ENCODE peak calls at places on chromosome 2, in ten cellular contexts. W, S, G, Y, O, J, F, D, Q and K are unnamed samples. For H3K4me1, the result is how much of the 10 kb centered on the place peaks cover.

GRCh38 chr2:209872675-209873074 is 101.0 kb downstream of the UNC80 start:
- DNase-seq in W (peak), S (no peak), G (no peak), Y (no peak), O (no peak), J (no peak), F (no peak), D (peak), Q (no peak), K (no peak)

GRCh38 chr2:116366212-116366611 is 1448.3 kb upstream of the DDX18 start:
- DNase-seq in W (no peak), S (no peak), G (no peak), Y (no peak), O (no peak), J (no peak), F (no peak), D (no peak), Q (no peak), K (no peak)

GRCh38 chr2:170157025-170157684 is 20.8 kb upstream of the MYO3B start:
- DNase-seq in W (peak), S (no peak), G (no peak), Y (no peak), O (no peak), J (no peak), F (no peak), D (no peak), Q (no peak), K (no peak)

GRCh38 chr2:56615750-56616149 is 432.0 kb downstream of the CCDC85A start:
- DNase-seq in W (no peak), S (no peak), G (no peak), Y (no peak), O (no peak), J (no peak), F (no peak), D (no peak), Q (no peak), K (no peak)

GRCh38 chr2:201797175-201797840 is 9.0 kb upstream of the CDK15 start:
- DNase-seq in W (peak), S (no peak), G (no peak), Y (no peak), O (no peak), J (no peak), F (no peak), D (no peak), Q (no peak), K (no peak)

GRCh38 chr2:27251786-27252185 is 11.1 kb downstream of the SLC30A3 start:
- DNase-seq in W (no peak), S (no peak), G (no peak), Y (no peak), O (no peak), J (no peak), F (no peak), D (no peak), Q (no peak), K (no peak)

GRCh38 chr2:27705851-27706622 is 42.3 kb downstream of the SLC4A1AP start:
- DNase-seq in W (peak), S (peak), G (peak), Y (peak), O (no peak), J (no peak), F (peak), D (no peak), Q (peak), K (no peak)

GRCh38 chr2:39631715-39632114 is 34.0 kb upstream of the TMEM178A start:
- DNase-seq in W (peak), S (no peak), G (peak), Y (no peak), O (no peak), J (no peak), F (no peak), D (no peak), Q (no peak), K (no peak)

GRCh38 chr2:160091381-160091780 is 29.0 kb upstream of the PLA2R1 start:
- DNase-seq in W (peak), S (no peak), G (no peak), Y (no peak), O (no peak), J (no peak), F (no peak), D (no peak), Q (no peak), K (no peak)

GRCh38 chr2:128474962-128475361 is 156.3 kb upstream of the HS6ST1 start:
- DNase-seq in W (no peak), S (no peak), G (peak), Y (no peak), O (no peak), J (no peak), F (no peak), D (peak), Q (peak), K (no peak)

GRCh38 chr2:215833531-215834162 is 179.7 kb downstream of the MREG start:
- DNase-seq in W (peak), S (no peak), G (no peak), Y (no peak), O (no peak), J (no peak), F (no peak), D (no peak), Q (no peak), K (no peak)

GRCh38 chr2:36569267-36569860 is 28.6 kb downstream of the FEZ2 start:
- DNase-seq in W (peak), S (no peak), G (no peak), Y (no peak), O (no peak), J (no peak), F (no peak), D (no peak), Q (no peak), K (no peak)

GRCh38 chr2:222751821-222752719 is 80.6 kb downstream of the MOGAT1 start:
- DNase-seq in W (no peak), S (no peak), G (no peak), Y (no peak), O (no peak), J (no peak), F (no peak), D (no peak), Q (peak), K (no peak)

GRCh38 chr2:37768491-37768925 is 97.1 kb upstream of the CDC42EP3 start:
- DNase-seq in W (peak), S (peak), G (peak), Y (peak), O (peak), J (no peak), F (no peak), D (no peak), Q (no peak), K (no peak)

GRCh38 chr2:198639580-198639979 is 818.2 kb downstream of the SATB2 start:
- DNase-seq in W (no peak), S (no peak), G (no peak), Y (no peak), O (no peak), J (no peak), F (no peak), D (no peak), Q (no peak), K (no peak)

GRCh38 chr2:47274054-47274779 is 119.1 kb upstream of the STPG4 start:
- DNase-seq in W (no peak), S (no peak), G (peak), Y (no peak), O (no peak), J (no peak), F (no peak), D (no peak), Q (no peak), K (no peak)

GRCh38 chr2:151237422-151238012 is 24.1 kb downstream of the RBM43 start:
- DNase-seq in W (peak), S (no peak), G (no peak), Y (no peak), O (no peak), J (no peak), F (no peak), D (no peak), Q (no peak), K (peak)

GRCh38 chr2:39304729-39305128 is 61.0 kb upstream of the CDKL4 start:
- DNase-seq in W (no peak), S (no peak), G (no peak), Y (no peak), O (no peak), J (no peak), F (no peak), D (no peak), Q (no peak), K (no peak)

GRCh38 chr2:233674995-233675394 is 3.3 kb downstream of the UGT1A9 start:
- DNase-seq in W (no peak), S (no peak), G (no peak), Y (no peak), O (no peak), J (no peak), F (no peak), D (no peak), Q (no peak), K (no peak)

GRCh38 chr2:45984896-45985488 is 312.2 kb upstream of the EPAS1 start:
- DNase-seq in W (no peak), S (no peak), G (peak), Y (peak), O (no peak), J (no peak), F (no peak), D (no peak), Q (peak), K (no peak)

GRCh38 chr2:240520974-240521350 is 36.8 kb downstream of the ANKMY1 start:
- DNase-seq in W (no peak), S (no peak), G (peak), Y (no peak), O (no peak), J (peak), F (peak), D (peak), Q (no peak), K (no peak)

GRCh38 chr2:191758420-191759199 is 80.7 kb downstream of the NABP1 start:
- DNase-seq in W (peak), S (no peak), G (peak), Y (peak), O (peak), J (peak), F (no peak), D (peak), Q (no peak), K (peak)

GRCh38 chr2:238024986-238025385 is 35.8 kb upstream of the SCLY start:
- DNase-seq in W (peak), S (no peak), G (no peak), Y (no peak), O (no peak), J (no peak), F (no peak), D (no peak), Q (no peak), K (no peak)

GRCh38 chr2:238786379-238786778 is 61.5 kb upstream of the TWIST2 start:
- DNase-seq in W (no peak), S (no peak), G (no peak), Y (no peak), O (no peak), J (no peak), F (no peak), D (no peak), Q (no peak), K (no peak)

GRCh38 chr2:41197781-41198180 is 745.9 kb upstream of the SLC8A1 start:
- DNase-seq in W (peak), S (no peak), G (no peak), Y (no peak), O (peak), J (no peak), F (no peak), D (no peak), Q (no peak), K (no peak)

GRCh38 chr2:133504566-133505505 is 63.4 kb downstream of the NCKAP5 start:
- DNase-seq in W (peak), S (no peak), G (peak), Y (no peak), O (peak), J (no peak), F (peak), D (peak), Q (no peak), K (peak)

GRCh38 chr2:165698621-165698946 is 95.5 kb downstream of the GALNT3 start:
- DNase-seq in W (peak), S (no peak), G (peak), Y (no peak), O (peak), J (no peak), F (no peak), D (no peak), Q (peak), K (peak)

GRCh38 chr2:240926516-240927389 is 20.6 kb downstream of the CROCC2 start:
- DNase-seq in W (no peak), S (no peak), G (peak), Y (no peak), O (peak), J (peak), F (peak), D (peak), Q (peak), K (peak)

GRCh38 chr2:64442801-64443429 is 11.0 kb upstream of the LGALSL start:
- DNase-seq in W (no peak), S (no peak), G (no peak), Y (no peak), O (no peak), J (no peak), F (no peak), D (no peak), Q (no peak), K (no peak)

GRCh38 chr2:188600536-188601210 is 309.0 kb downstream of the GULP1 start:
- DNase-seq in W (no peak), S (no peak), G (no peak), Y (no peak), O (no peak), J (no peak), F (no peak), D (no peak), Q (no peak), K (no peak)

GRCh38 chr2:72583376-72583775 is 242.5 kb downstream of the EXOC6B start:
- DNase-seq in W (no peak), S (no peak), G (no peak), Y (no peak), O (no peak), J (no peak), F (no peak), D (no peak), Q (no peak), K (no peak)

GRCh38 chr2:208608436-208608835 is 201.8 kb downstream of the PTH2R start:
- DNase-seq in W (peak), S (no peak), G (no peak), Y (no peak), O (no peak), J (no peak), F (no peak), D (no peak), Q (no peak), K (no peak)

GRCh38 chr2:27209621-27210401 is 2.0 kb upstream of the ATRAID start:
- DNase-seq in W (peak), S (no peak), G (no peak), Y (no peak), O (no peak), J (no peak), F (no peak), D (no peak), Q (no peak), K (no peak)

GRCh38 chr2:70663411-70663810 is 104.6 kb downstream of the ADD2 start:
- DNase-seq in W (no peak), S (no peak), G (no peak), Y (no peak), O (no peak), J (peak), F (no peak), D (peak), Q (no peak), K (no peak)

GRCh38 chr2:233041722-233042323 is 9.4 kb downstream of the NEU2 start:
- DNase-seq in W (no peak), S (no peak), G (no peak), Y (no peak), O (no peak), J (peak), F (no peak), D (no peak), Q (no peak), K (no peak)

GRCh38 chr2:127422631-127423475 is 4.6 kb downstream of the PROC start:
- DNase-seq in W (no peak), S (no peak), G (peak), Y (peak), O (peak), J (peak), F (no peak), D (no peak), Q (peak), K (peak)

GRCh38 chr2:2714413-2714812 is 383.3 kb upstream of the MYT1L start:
- DNase-seq in W (peak), S (no peak), G (no peak), Y (no peak), O (no peak), J (no peak), F (no peak), D (no peak), Q (no peak), K (no peak)

DNA sequence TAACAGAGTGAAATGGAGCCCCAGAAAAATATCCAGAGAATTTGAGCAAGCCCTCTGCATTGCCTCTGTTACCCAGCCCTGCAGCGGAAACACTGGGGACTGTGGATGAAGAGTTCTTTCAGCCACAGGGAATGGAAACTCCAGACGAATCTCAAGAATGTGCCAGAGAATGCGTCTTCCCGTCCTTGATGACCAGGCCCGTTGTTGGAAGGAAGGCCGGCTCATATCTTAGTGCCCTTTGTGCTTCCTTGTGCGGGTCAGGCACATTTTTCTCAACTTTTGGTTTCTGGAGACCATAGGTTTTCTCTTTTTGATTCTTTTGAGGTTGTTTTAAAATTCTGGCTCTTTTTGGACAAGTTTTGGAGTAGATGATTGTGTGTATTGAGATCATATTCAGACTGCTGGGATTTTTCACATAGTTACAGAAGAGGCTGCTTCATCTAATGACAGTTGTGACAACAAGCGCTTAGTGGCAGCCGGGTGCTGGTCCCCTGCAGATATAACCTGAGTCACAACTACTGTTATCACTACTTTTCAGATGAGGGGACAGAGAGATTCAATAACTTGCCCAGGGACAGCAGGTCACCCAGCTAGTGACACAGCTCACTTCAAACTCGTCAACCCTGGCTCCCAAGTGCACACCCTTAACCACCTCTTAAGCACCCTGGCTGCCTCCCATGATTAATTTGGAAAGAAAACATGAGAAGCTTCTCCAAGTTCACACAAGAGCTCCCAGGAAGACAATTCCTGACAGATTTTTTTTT is 15.7 kb downstream of the MAL start:
- DNase-seq in W (no peak), S (no peak), G (no peak), Y (no peak), O (no peak), J (no peak), F (no peak), D (no peak), Q (no peak), K (no peak)
- H3K4me1 ChIP-seq in W (under half), S (under half), G (under half), Y (under half), O (under half), J (under half), F (under half), D (under half), Q (under half), K (under half)

GRCh38 chr2:211877061-211877460 is 661.5 kb downstream of the ERBB4 start:
- DNase-seq in W (no peak), S (no peak), G (no peak), Y (no peak), O (no peak), J (no peak), F (no peak), D (no peak), Q (no peak), K (no peak)

GRCh38 chr2:211875488-211875887 is 663.1 kb downstream of the ERBB4 start:
- DNase-seq in W (peak), S (no peak), G (no peak), Y (no peak), O (no peak), J (no peak), F (no peak), D (no peak), Q (no peak), K (no peak)

GRCh38 chr2:211881449-211881848 is 657.2 kb downstream of the ERBB4 start:
- DNase-seq in W (no peak), S (no peak), G (no peak), Y (no peak), O (no peak), J (no peak), F (no peak), D (no peak), Q (no peak), K (no peak)

DNA sequence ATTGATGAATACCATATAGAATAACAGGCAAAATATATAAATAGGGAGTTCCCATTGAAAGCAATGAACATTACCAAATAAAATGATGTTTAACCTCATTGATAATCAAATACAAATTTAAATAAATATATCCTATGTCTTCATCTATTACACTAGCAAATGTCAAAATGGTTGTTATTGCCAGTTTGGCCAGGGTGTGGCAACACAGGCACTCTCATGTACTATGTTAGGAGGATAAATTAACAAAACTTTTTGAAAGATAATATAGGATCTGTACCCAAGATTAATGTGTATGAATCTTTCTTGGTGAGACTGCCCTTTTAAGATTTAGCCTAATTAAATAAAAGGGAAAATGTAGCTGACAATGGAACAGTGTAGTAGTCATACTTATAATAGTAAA is 659.3 kb downstream of the ERBB4 start:
- DNase-seq in W (peak), S (no peak), G (no peak), Y (no peak), O (no peak), J (no peak), F (no peak), D (no peak), Q (no peak), K (peak)
- TF ChIP-seq CTCF in W (peak), S (no peak), G (no peak), Y (no peak), O (no peak), J (no peak), F (no peak), D (no peak), Q (peak), K (peak)

GRCh38 chr2:174023591-174024523 is 58.7 kb upstream of the SP3 start:
- DNase-seq in W (peak), S (no peak), G (peak), Y (peak), O (peak), J (peak), F (no peak), D (no peak), Q (peak), K (peak)
- H3K4me1 ChIP-seq in W (under half), S (under half), G (under half), Y (under half), O (under half), J (under half), F (under half), D (under half), Q (under half), K (under half)

DNA sequence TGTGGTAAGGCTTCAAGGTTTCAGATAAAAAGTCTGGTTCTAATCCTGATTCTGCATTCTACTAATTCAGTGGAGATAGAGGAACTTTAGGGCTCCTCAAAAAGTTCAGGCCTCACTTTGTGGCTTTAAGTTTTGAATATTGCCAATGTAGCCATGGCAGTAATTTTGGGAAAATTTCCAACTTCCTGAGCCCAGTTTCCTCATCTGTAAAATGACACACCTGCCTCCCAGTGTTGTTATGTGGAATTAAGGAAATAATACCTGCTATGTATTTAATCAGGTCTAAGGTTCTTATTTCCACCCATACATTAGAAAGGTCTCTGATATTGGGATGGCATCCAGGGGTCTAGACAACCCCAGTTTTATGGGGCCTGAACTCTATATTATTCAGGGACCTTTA is 147.5 kb upstream of the ITGA6 start:
- DNase-seq in W (peak), S (no peak), G (no peak), Y (no peak), O (no peak), J (no peak), F (no peak), D (no peak), Q (no peak), K (no peak)
- TF ChIP-seq CTCF in W (peak), S (no peak), G (no peak), Y (no peak), O (no peak), J (no peak), F (no peak), D (no peak), Q (no peak), K (no peak)

GRCh38 chr2:85253890-85254289 is 73.9 kb downstream of the TGOLN2 start:
- DNase-seq in W (no peak), S (no peak), G (no peak), Y (no peak), O (no peak), J (peak), F (no peak), D (no peak), Q (no peak), K (no peak)
- H3K4me1 ChIP-seq in W (under half), S (half or more), G (under half), Y (under half), O (under half), J (under half), F (under half), D (under half), Q (under half), K (under half)

GRCh38 chr2:203809084-203809521 is 58.5 kb upstream of the CTLA4 start:
- DNase-seq in W (no peak), S (no peak), G (no peak), Y (no peak), O (no peak), J (no peak), F (no peak), D (no peak), Q (no peak), K (no peak)

GRCh38 chr2:203812294-203813221 is 55.0 kb upstream of the CTLA4 start:
- DNase-seq in W (no peak), S (no peak), G (no peak), Y (peak), O (no peak), J (no peak), F (no peak), D (no peak), Q (no peak), K (no peak)

GRCh38 chr2:203811491-203812221 is 55.9 kb upstream of the CTLA4 start:
- DNase-seq in W (peak), S (peak), G (peak), Y (peak), O (no peak), J (peak), F (no peak), D (peak), Q (peak), K (no peak)

GRCh38 chr2:203808041-203808750 is 59.4 kb upstream of the CTLA4 start:
- DNase-seq in W (peak), S (no peak), G (no peak), Y (no peak), O (no peak), J (no peak), F (no peak), D (no peak), Q (no peak), K (no peak)

GRCh38 chr2:203809991-203810510 is 57.5 kb upstream of the CTLA4 start:
- DNase-seq in W (no peak), S (no peak), G (no peak), Y (no peak), O (no peak), J (no peak), F (no peak), D (no peak), Q (no peak), K (no peak)
- TF ChIP-seq CTCF in W (no peak), S (no peak), G (no peak), Y (no peak), O (no peak), J (no peak), F (no peak), D (no peak), Q (no peak), K (no peak)